ENCODE peak calls at places on chromosomes 16 and 17, in six cellular contexts. N is HCT116, S is transverse colon, Z is Panc1, A is sigmoid colon, Q is stomach. K is an unnamed sample. For H3K9me3 and H3K4me1, the result is how much of the 10 kb centered on the place peaks cover.

GRCh38 chr16:52552643-52553042 is 5.7 kb upstream of the TOX3 start:
- DNase-seq in N (no peak), Q (no peak), S (no peak), Z (no peak), A (no peak), K (no peak)

GRCh38 chr16:85894266-85894665 is 4.7 kb upstream of the IRF8 start:
- DNase-seq in S (peak), Q (no peak), A (no peak), N (peak), Z (no peak), K (no peak)

GRCh38 chr16:86477642-86478041 is 32.7 kb upstream of the FOXF1 start:
- DNase-seq in Q (no peak), S (no peak), A (peak), N (no peak), Z (no peak), K (no peak)

GRCh38 chr17:50079334-50080095 is 15.6 kb upstream of the PDK2 start:
- DNase-seq in A (no peak), S (peak), N (peak), Z (no peak), Q (peak), K (no peak)

GRCh38 chr16:77732241-77732946 is 10.1 kb downstream of the NUDT7 start:
- DNase-seq in A (no peak), Z (no peak), Q (no peak), S (no peak), N (no peak), K (no peak)

GRCh38 chr16:24819462-24820040 is 26.2 kb upstream of the SLC5A11 start:
- DNase-seq in A (no peak), Q (no peak), N (no peak), Z (no peak), S (no peak), K (no peak)

GRCh38 chr17:2264023-2264860 is 39.3 kb downstream of the SMG6 start:
- DNase-seq in A (no peak), N (no peak), S (no peak), Z (no peak), Q (no peak), K (no peak)

GRCh38 chr16:23296994-23297393 is 5.1 kb upstream of the SCNN1B start:
- DNase-seq in N (peak), S (peak), Z (no peak), Q (peak), A (no peak), K (no peak)

GRCh38 chr17:39699818-39700147 is at the start of gene ERBB2:
- DNase-seq in Q (peak), N (peak), S (peak), Z (no peak), A (peak), K (no peak)

GRCh38 chr17:50175035-50175788 is 9.4 kb downstream of the SGCA start:
- DNase-seq in Z (no peak), S (no peak), N (no peak), Q (no peak), A (no peak), K (no peak)

GRCh38 chr16:72241930-72242329 is 70.0 kb upstream of the PMFBP1 start:
- DNase-seq in N (peak), Z (peak), Q (no peak), A (no peak), S (peak), K (no peak)

GRCh38 chr16:22370038-22370541 is 4.3 kb downstream of the CDR2 start:
- DNase-seq in Q (no peak), A (no peak), N (no peak), Z (no peak), S (no peak), K (no peak)

GRCh38 chr16:78487471-78487870 is 388.0 kb downstream of the WWOX start:
- DNase-seq in S (no peak), N (no peak), Q (no peak), Z (no peak), A (no peak), K (no peak)

GRCh38 chr17:41415833-41416335 is 8.5 kb downstream of the KRT37 start:
- DNase-seq in Q (no peak), N (no peak), A (no peak), Z (no peak), S (no peak), K (no peak)

GRCh38 chr17:499836-500543 is 147.4 kb upstream of the RPH3AL start:
- DNase-seq in S (no peak), A (no peak), Q (peak), N (no peak), Z (no peak), K (no peak)

GRCh38 chr17:34988644-34989043 is 8.3 kb downstream of the LIG3 start:
- DNase-seq in A (no peak), S (no peak), Q (no peak), N (no peak), Z (no peak), K (no peak)

GRCh38 chr16:28181557-28181914 is 30.2 kb downstream of the XPO6 start:
- DNase-seq in S (no peak), N (peak), Z (peak), A (peak), Q (peak), K (no peak)

GRCh38 chr16:81767987-81768592 is 11.0 kb upstream of the PLCG2 start:
- DNase-seq in Q (no peak), S (no peak), Z (no peak), N (no peak), A (no peak), K (no peak)

GRCh38 chr16:83037102-83037501 is 410.3 kb downstream of the CDH13 start:
- DNase-seq in S (no peak), Q (no peak), N (no peak), Z (no peak), A (no peak), K (no peak)

GRCh38 chr16:83027973-83028372 is 401.2 kb downstream of the CDH13 start:
- DNase-seq in N (no peak), Q (no peak), S (no peak), A (no peak), Z (no peak), K (no peak)

DNA sequence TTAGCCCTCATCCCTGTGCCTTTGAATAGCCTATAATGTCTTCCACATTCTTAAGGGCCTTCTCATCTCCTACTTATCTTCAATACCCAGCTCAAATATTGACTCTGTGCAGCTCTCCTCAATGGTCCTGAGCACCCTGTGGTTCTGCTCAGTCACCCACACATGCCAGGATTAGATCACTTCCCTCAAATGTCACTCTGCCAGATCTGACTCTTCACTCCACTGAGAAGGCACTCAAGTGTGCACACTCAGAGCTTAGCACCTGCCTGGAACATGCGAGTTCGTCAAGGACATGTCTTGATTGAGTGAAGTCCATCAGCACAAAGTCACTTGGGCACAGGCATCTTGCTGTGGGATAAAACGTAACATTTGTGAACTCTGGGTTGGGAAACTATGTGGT is 404.8 kb downstream of the CDH13 start:
- DNase-seq in Q (no peak), Z (no peak), A (no peak), S (no peak), N (no peak), K (no peak)
- H3K9me3 ChIP-seq in Q (under half), Z (under half), A (under half), S (under half), N (half or more), K (under half)

GRCh38 chr16:2969545-2970521 is 685 bp downstream of the PAQR4 start:
- DNase-seq in Q (peak), N (no peak), A (no peak), S (peak), Z (no peak), K (no peak)
- H3K4me1 ChIP-seq in Q (half or more), N (under half), A (under half), S (under half), Z (under half), K (under half)

GRCh38 chr16:17474037-17474436 is 3.3 kb upstream of the XYLT1 start:
- DNase-seq in Z (no peak), A (no peak), S (no peak), N (no peak), Q (no peak), K (no peak)
- TF ChIP-seq POLR2AphosphoS5 in Z (no peak), A (no peak), S (no peak), N (no peak), Q (no peak), K (no peak)

DNA sequence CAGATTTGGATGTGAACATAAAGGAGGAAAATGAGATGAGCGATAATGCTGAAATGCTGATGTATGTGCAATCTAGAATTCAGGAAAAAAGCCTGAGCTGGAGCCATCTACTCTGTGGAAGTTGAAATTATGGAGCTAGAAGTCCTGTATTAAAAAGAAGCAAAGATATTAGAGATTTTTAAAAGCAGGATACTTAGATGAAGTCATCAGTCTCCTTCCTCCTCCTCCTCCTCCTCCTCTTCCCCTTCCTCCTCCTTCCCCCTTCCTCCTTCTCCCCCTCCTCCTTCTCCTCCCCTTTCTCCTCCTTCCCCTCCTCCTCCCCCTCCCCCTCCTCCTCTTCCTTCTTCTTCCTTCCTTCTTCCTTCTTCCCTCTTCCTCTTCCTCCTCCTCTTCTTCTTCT is 823.8 kb upstream of the CA10 start:
- DNase-seq in Q (no peak), Z (no peak), A (no peak), S (no peak), N (no peak), K (no peak)
- H3K9me3 ChIP-seq in Q (under half), Z (under half), A (under half), S (under half), N (under half), K (under half)

GRCh38 chr16:84178146-84178765 is 8.6 kb downstream of the TAF1C start:
- DNase-seq in N (no peak), S (no peak), A (no peak), Q (no peak), Z (no peak), K (no peak)

GRCh38 chr16:84176192-84177053 is 10.4 kb downstream of the TAF1C start:
- DNase-seq in S (no peak), Z (no peak), Q (no peak), N (no peak), A (no peak), K (no peak)

GRCh38 chr16:84174396-84174795 is 12.5 kb downstream of the TAF1C start:
- DNase-seq in Q (no peak), A (no peak), S (no peak), Z (no peak), N (no peak), K (no peak)

GRCh38 chr16:84177740-84178070 is 9.2 kb downstream of the TAF1C start:
- DNase-seq in N (no peak), Z (no peak), S (no peak), Q (no peak), A (no peak), K (no peak)

GRCh38 chr16:84175351-84176081 is 11.3 kb downstream of the TAF1C start:
- DNase-seq in Z (peak), S (peak), Q (peak), N (no peak), A (no peak), K (no peak)
- H3K4me1 ChIP-seq in Z (under half), S (under half), Q (under half), N (under half), A (under half), K (under half)

GRCh38 chr17:7016406-7016805 is 4.0 kb downstream of the RNASEK start:
- DNase-seq in N (no peak), A (no peak), S (no peak), Z (no peak), Q (no peak), K (no peak)

GRCh38 chr17:7011942-7012254 is 526 bp upstream of the RNASEK start:
- DNase-seq in Z (no peak), Q (no peak), A (no peak), S (no peak), N (no peak), K (no peak)

GRCh38 chr17:7014995-7015586 is 2.7 kb downstream of the RNASEK start:
- DNase-seq in S (peak), Q (no peak), N (no peak), Z (no peak), A (no peak), K (no peak)

GRCh38 chr17:7015587-7016020 is 3.2 kb downstream of the RNASEK start:
- DNase-seq in S (no peak), Q (no peak), Z (no peak), A (no peak), N (no peak), K (no peak)

DNA sequence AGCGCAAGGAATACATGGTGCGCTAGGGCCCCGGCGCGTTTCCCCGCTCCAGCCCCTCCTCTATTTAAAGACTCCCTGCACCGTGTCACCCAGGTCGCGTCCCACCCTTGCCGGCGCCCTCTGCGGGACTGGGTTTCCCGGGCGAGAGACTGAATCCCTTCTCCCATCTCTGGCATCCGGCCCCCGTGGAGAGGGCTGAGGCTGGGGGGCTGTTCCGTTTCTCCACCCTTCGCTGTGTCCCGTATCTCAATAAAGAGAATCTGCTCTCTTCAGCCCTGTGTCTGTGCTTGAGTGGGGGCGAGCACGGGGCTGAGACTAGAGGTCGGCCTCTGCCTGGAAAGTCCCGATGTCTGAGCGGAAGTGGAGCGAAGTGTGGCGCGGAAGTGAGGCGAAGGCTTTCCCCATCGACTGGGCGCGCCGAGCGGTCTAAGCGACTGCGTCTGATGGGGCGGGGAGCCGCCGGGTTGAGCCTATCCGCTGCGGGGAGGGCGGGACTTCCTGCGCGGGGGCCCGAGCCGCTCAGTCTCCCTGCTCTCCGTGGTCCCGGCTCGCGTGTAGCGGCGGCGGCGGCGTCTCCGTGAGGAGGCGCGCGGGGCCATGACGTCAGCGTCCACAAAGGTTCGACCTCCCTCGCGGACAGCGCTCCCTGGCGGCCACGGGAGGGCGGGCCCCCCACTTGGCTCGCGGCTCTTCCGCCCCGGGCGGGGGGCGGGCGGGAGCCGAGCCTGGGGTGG is 2.0 kb downstream of the RNASEK start:
- DNase-seq in Q (peak), S (peak), A (peak), N (peak), Z (no peak), K (no peak)
- TF ChIP-seq POLR2AphosphoS5 in Q (peak), S (peak), A (peak), N (peak), Z (peak), K (peak)

GRCh38 chr16:35910409-35910808 is 2451.0 kb downstream of the TP53TG3F start:
- DNase-seq in Q (no peak), N (no peak), Z (no peak), S (no peak), A (no peak), K (peak)

GRCh38 chr16:35906440-35906839 is 2447.0 kb downstream of the TP53TG3F start:
- DNase-seq in S (no peak), Q (no peak), Z (no peak), N (no peak), A (no peak), K (no peak)

GRCh38 chr16:35909351-35909954 is 2450.0 kb downstream of the TP53TG3F start:
- DNase-seq in A (no peak), N (no peak), S (no peak), Z (no peak), Q (no peak), K (peak)

GRCh38 chr16:35908152-35908551 is 2448.7 kb downstream of the TP53TG3F start:
- DNase-seq in Q (no peak), N (no peak), Z (no peak), S (no peak), A (no peak), K (peak)

DNA sequence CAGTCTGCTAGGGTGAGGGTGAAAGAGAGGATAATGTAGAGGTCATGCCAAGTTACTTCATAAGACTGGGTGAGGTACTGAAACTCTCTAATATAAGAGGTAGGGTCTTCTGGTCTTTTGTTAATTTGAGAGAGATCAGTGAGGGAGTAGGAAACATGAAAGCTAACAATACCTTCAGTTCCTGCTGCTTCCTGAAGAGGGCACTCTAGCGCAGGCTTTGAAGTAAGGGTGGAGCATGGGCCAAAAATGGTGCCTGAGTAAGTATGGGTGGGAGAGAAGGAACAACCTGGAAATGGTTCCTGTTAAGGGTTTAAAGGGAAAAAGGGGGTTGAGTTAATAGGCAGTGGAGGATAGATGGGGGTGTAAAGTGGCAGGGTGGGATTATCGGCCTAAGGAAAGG is 2449.5 kb downstream of the TP53TG3F start:
- DNase-seq in Z (no peak), Q (no peak), N (peak), S (no peak), A (no peak), K (no peak)
- H3K9me3 ChIP-seq in Z (under half), Q (half or more), N (under half), S (under half), A (under half), K (under half)

GRCh38 chr17:55299890-55300289 is 35.1 kb downstream of the HLF start:
- DNase-seq in A (no peak), Z (no peak), N (no peak), S (no peak), Q (no peak), K (no peak)
- H3K4me1 ChIP-seq in A (under half), Z (under half), N (under half), S (under half), Q (half or more), K (under half)

DNA sequence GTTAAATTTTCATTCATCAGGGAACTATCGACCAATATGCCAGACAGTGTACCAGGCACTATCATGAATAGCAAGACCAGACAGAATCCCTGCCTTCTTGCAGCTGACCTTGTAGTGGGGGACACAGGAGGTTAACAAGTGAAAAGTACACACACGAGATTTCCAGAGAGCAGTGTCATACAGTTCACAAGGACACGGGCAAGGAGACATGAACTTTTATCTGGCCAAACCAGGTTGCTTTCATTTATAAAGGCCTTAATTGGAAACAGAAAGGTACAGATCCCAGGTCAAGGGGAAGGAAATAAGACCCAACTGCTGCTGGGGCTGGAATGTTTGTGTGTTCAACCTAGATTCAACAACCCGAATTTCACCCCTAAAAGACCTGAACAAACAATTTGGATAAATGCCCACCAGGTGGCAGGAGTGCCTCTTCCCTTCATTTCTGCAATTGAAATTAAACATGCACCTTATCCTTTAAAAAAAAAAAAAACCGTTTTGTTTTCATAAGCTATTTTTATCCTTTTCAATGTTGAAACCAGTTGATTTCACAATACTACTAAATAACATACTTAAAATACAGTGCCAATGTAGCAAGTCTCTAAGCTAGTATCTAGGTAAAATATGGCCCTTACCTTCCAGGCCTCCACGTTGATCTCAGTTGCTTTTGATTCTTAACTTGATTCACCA is 65.9 kb downstream of the EMP2 start:
- DNase-seq in N (peak), S (peak), Q (peak), Z (peak), A (peak), K (no peak)
- TF ChIP-seq POLR2AphosphoS5 in N (no peak), S (no peak), Q (peak), Z (no peak), A (peak), K (peak)

GRCh38 chr17:5184284-5184683 is 7.4 kb downstream of the ZNF594 start:
- DNase-seq in Z (no peak), A (no peak), N (no peak), Q (no peak), S (no peak), K (no peak)
- H3K9me3 ChIP-seq in Z (half or more), A (half or more), N (half or more), Q (half or more), S (half or more), K (half or more)

K was measured in vagina.